ENCODE peak calls at places on chromosomes 3 and 15, in eight cellular contexts. One of them, this sample, is unnamed.

GRCh38 chr15:69357773-69358765 is 56.1 kb upstream of the KIF23 start:
- DNase-seq in AG08396: peak
- DNase-seq in hypothalamus: no peak
- DNase-seq in right lobe of liver: no peak
- DNase-seq in substantia nigra: no peak
- DNase-seq in T1000: no peak
- DNase-seq in MCF 10A: no peak
- DNase-seq in glutamatergic neuron: no peak
- DNase-seq in this sample: peak

GRCh38 chr3:46504780-46505179 is 7.0 kb downstream of the RTP3 start:
- DNase-seq in hypothalamus: no peak
- DNase-seq in AG08396: no peak
- DNase-seq in substantia nigra: no peak
- DNase-seq in T1000: no peak
- DNase-seq in right lobe of liver: no peak
- DNase-seq in glutamatergic neuron: no peak
- DNase-seq in MCF 10A: no peak
- DNase-seq in this sample: no peak

GRCh38 chr3:13047296-13048165 is 25.7 kb downstream of the IQSEC1 start:
- DNase-seq in right lobe of liver: no peak
- DNase-seq in hypothalamus: no peak
- DNase-seq in T1000: no peak
- DNase-seq in glutamatergic neuron: no peak
- DNase-seq in substantia nigra: no peak
- DNase-seq in MCF 10A: no peak
- DNase-seq in AG08396: no peak
- DNase-seq in this sample: no peak

GRCh38 chr15:29825205-29825604 is 2.9 kb upstream of the TJP1 start:
- DNase-seq in right lobe of liver: no peak
- DNase-seq in T1000: no peak
- DNase-seq in AG08396: no peak
- DNase-seq in glutamatergic neuron: no peak
- DNase-seq in substantia nigra: no peak
- DNase-seq in hypothalamus: no peak
- DNase-seq in MCF 10A: no peak
- DNase-seq in this sample: no peak

GRCh38 chr3:120098710-120099109 is 4.5 kb upstream of the GSK3B start:
- DNase-seq in substantia nigra: no peak
- DNase-seq in hypothalamus: no peak
- DNase-seq in right lobe of liver: no peak
- DNase-seq in AG08396: no peak
- DNase-seq in glutamatergic neuron: no peak
- DNase-seq in MCF 10A: no peak
- DNase-seq in T1000: no peak
- DNase-seq in this sample: no peak

GRCh38 chr3:106381265-106381942 is 512.6 kb upstream of the CBLB start:
- DNase-seq in T1000: no peak
- DNase-seq in MCF 10A: no peak
- DNase-seq in AG08396: no peak
- DNase-seq in right lobe of liver: no peak
- DNase-seq in substantia nigra: no peak
- DNase-seq in hypothalamus: no peak
- DNase-seq in glutamatergic neuron: no peak
- DNase-seq in this sample: no peak

GRCh38 chr3:53478166-53478830 is 16.1 kb upstream of the CACNA1D start:
- DNase-seq in AG08396: no peak
- DNase-seq in T1000: no peak
- DNase-seq in glutamatergic neuron: no peak
- DNase-seq in MCF 10A: no peak
- DNase-seq in substantia nigra: no peak
- DNase-seq in hypothalamus: no peak
- DNase-seq in right lobe of liver: peak
- DNase-seq in this sample: peak

GRCh38 chr3:38966956-38967795 is 84.6 kb downstream of the SCN11A start:
- DNase-seq in T1000: no peak
- DNase-seq in substantia nigra: no peak
- DNase-seq in hypothalamus: no peak
- DNase-seq in right lobe of liver: no peak
- DNase-seq in AG08396: no peak
- DNase-seq in MCF 10A: no peak
- DNase-seq in glutamatergic neuron: no peak
- DNase-seq in this sample: no peak

GRCh38 chr3:58216496-58217197 is 5.9 kb upstream of the DNASE1L3 start:
- DNase-seq in glutamatergic neuron: no peak
- DNase-seq in right lobe of liver: peak
- DNase-seq in T1000: no peak
- DNase-seq in AG08396: no peak
- DNase-seq in MCF 10A: no peak
- DNase-seq in hypothalamus: no peak
- DNase-seq in substantia nigra: no peak
- DNase-seq in this sample: no peak

GRCh38 chr15:62715946-62716345 is 326.6 kb upstream of the TPM1 start:
- DNase-seq in glutamatergic neuron: no peak
- DNase-seq in MCF 10A: no peak
- DNase-seq in substantia nigra: no peak
- DNase-seq in AG08396: no peak
- DNase-seq in right lobe of liver: no peak
- DNase-seq in T1000: no peak
- DNase-seq in hypothalamus: no peak
- DNase-seq in this sample: no peak

GRCh38 chr3:89107461-89108035 is at the start of gene EPHA3:
- DNase-seq in right lobe of liver: peak
- DNase-seq in substantia nigra: peak
- DNase-seq in MCF 10A: peak
- DNase-seq in glutamatergic neuron: peak
- DNase-seq in hypothalamus: no peak
- DNase-seq in T1000: peak
- DNase-seq in AG08396: peak
- DNase-seq in this sample: peak

GRCh38 chr3:71389911-71390573 is 193.5 kb downstream of the FOXP1 start:
- DNase-seq in substantia nigra: no peak
- DNase-seq in T1000: no peak
- DNase-seq in hypothalamus: no peak
- DNase-seq in glutamatergic neuron: no peak
- DNase-seq in right lobe of liver: peak
- DNase-seq in AG08396: peak
- DNase-seq in MCF 10A: peak
- DNase-seq in this sample: no peak

GRCh38 chr15:65056868-65057548 is 10.8 kb downstream of the RASL12 start:
- DNase-seq in substantia nigra: no peak
- DNase-seq in AG08396: no peak
- DNase-seq in right lobe of liver: no peak
- DNase-seq in hypothalamus: no peak
- DNase-seq in T1000: no peak
- DNase-seq in glutamatergic neuron: no peak
- DNase-seq in MCF 10A: no peak
- DNase-seq in this sample: no peak

GRCh38 chr15:80153900-80154299 is 1.1 kb downstream of the FAH start:
- DNase-seq in right lobe of liver: no peak
- DNase-seq in T1000: no peak
- DNase-seq in glutamatergic neuron: no peak
- DNase-seq in MCF 10A: no peak
- DNase-seq in substantia nigra: no peak
- DNase-seq in AG08396: peak
- DNase-seq in hypothalamus: no peak
- DNase-seq in this sample: no peak

GRCh38 chr3:58084788-58085543 is 76.7 kb downstream of the FLNB start:
- DNase-seq in T1000: no peak
- DNase-seq in right lobe of liver: no peak
- DNase-seq in substantia nigra: no peak
- DNase-seq in MCF 10A: no peak
- DNase-seq in glutamatergic neuron: no peak
- DNase-seq in hypothalamus: no peak
- DNase-seq in AG08396: no peak
- DNase-seq in this sample: no peak

GRCh38 chr15:85316244-85316934 is 64.0 kb upstream of the AKAP13 start:
- DNase-seq in right lobe of liver: no peak
- DNase-seq in AG08396: no peak
- DNase-seq in substantia nigra: no peak
- DNase-seq in T1000: no peak
- DNase-seq in MCF 10A: no peak
- DNase-seq in glutamatergic neuron: no peak
- DNase-seq in hypothalamus: no peak
- DNase-seq in this sample: peak

GRCh38 chr3:47404955-47405790 is 24.4 kb downstream of the PTPN23 start:
- DNase-seq in right lobe of liver: no peak
- DNase-seq in substantia nigra: peak
- DNase-seq in glutamatergic neuron: no peak
- DNase-seq in T1000: no peak
- DNase-seq in AG08396: peak
- DNase-seq in MCF 10A: peak
- DNase-seq in hypothalamus: peak
- DNase-seq in this sample: peak

GRCh38 chr15:93515256-93516044 is 426.4 kb upstream of the RGMA start:
- DNase-seq in AG08396: no peak
- DNase-seq in hypothalamus: no peak
- DNase-seq in glutamatergic neuron: no peak
- DNase-seq in MCF 10A: no peak
- DNase-seq in T1000: no peak
- DNase-seq in right lobe of liver: no peak
- DNase-seq in substantia nigra: no peak
- DNase-seq in this sample: no peak

GRCh38 chr3:61560452-61561373 is 658 bp upstream of the PTPRG start:
- DNase-seq in T1000: peak
- DNase-seq in MCF 10A: peak
- DNase-seq in right lobe of liver: peak
- DNase-seq in glutamatergic neuron: peak
- DNase-seq in AG08396: peak
- DNase-seq in hypothalamus: no peak
- DNase-seq in substantia nigra: no peak
- DNase-seq in this sample: peak

GRCh38 chr3:114442251-114442650 is 148.4 kb downstream of the TIGIT start:
- DNase-seq in glutamatergic neuron: no peak
- DNase-seq in AG08396: no peak
- DNase-seq in hypothalamus: no peak
- DNase-seq in T1000: peak
- DNase-seq in substantia nigra: no peak
- DNase-seq in MCF 10A: peak
- DNase-seq in right lobe of liver: no peak
- DNase-seq in this sample: peak

GRCh38 chr3:27357665-27358258 is 11.4 kb downstream of the NEK10 start:
- DNase-seq in T1000: no peak
- DNase-seq in substantia nigra: no peak
- DNase-seq in hypothalamus: no peak
- DNase-seq in right lobe of liver: peak
- DNase-seq in AG08396: peak
- DNase-seq in MCF 10A: peak
- DNase-seq in glutamatergic neuron: peak
- DNase-seq in this sample: peak

GRCh38 chr3:122880173-122880572 is 85.3 kb downstream of the SLC49A4 start:
- DNase-seq in glutamatergic neuron: no peak
- DNase-seq in right lobe of liver: no peak
- DNase-seq in AG08396: no peak
- DNase-seq in MCF 10A: no peak
- DNase-seq in T1000: no peak
- DNase-seq in substantia nigra: no peak
- DNase-seq in hypothalamus: no peak
- DNase-seq in this sample: no peak

GRCh38 chr15:89333959-89334509 is 590 bp downstream of the POLG start:
- DNase-seq in MCF 10A: no peak
- DNase-seq in hypothalamus: no peak
- DNase-seq in substantia nigra: no peak
- DNase-seq in T1000: no peak
- DNase-seq in right lobe of liver: no peak
- DNase-seq in AG08396: no peak
- DNase-seq in glutamatergic neuron: no peak
- DNase-seq in this sample: no peak

GRCh38 chr15:69906256-69907185 is 191.2 kb downstream of the TLE3 start:
- DNase-seq in hypothalamus: no peak
- DNase-seq in substantia nigra: no peak
- DNase-seq in T1000: no peak
- DNase-seq in AG08396: peak
- DNase-seq in glutamatergic neuron: no peak
- DNase-seq in right lobe of liver: no peak
- DNase-seq in MCF 10A: peak
- DNase-seq in this sample: no peak

This sample was measured in COLO829.